ENCODE peak calls at places on chromosomes 3 and 15, in four cellular contexts. N is MM.1S, M is transverse colon, G is EL. E is an unnamed sample.

GRCh38 chr15:80915462-80915861 is 74.2 kb downstream of the MESD start:
- DNase-seq in G (no peak), M (no peak), N (no peak), E (no peak)

GRCh38 chr15:50145451-50145872 is 26.4 kb upstream of the ATP8B4 start:
- DNase-seq in G (peak), M (no peak), N (peak), E (no peak)

GRCh38 chr15:33211409-33211808 is 16.9 kb upstream of the FMN1 start:
- DNase-seq in M (peak), N (peak), G (peak), E (peak)

GRCh38 chr3:71436337-71436736 is 147.2 kb downstream of the FOXP1 start:
- DNase-seq in N (no peak), M (no peak), G (peak), E (no peak)

GRCh38 chr15:99142562-99142961 is 37.7 kb downstream of the SYNM start:
- DNase-seq in N (no peak), G (no peak), M (no peak), E (no peak)

GRCh38 chr3:112503304-112503972 is 4.2 kb upstream of the BTLA start:
- DNase-seq in M (no peak), G (no peak), N (no peak), E (no peak)

GRCh38 chr3:35944915-35945710 is 305.8 kb downstream of the ARPP21 start:
- DNase-seq in N (no peak), G (peak), M (no peak), E (no peak)

GRCh38 chr3:101878589-101878988 is 29.3 kb downstream of the NFKBIZ start:
- DNase-seq in G (no peak), N (no peak), M (no peak), E (no peak)